ENCODE peak calls at places on chromosomes 5 and 9, in four cellular contexts. One of them, this sample, is unnamed.
A peak's percentile ranks its signal among the peaks of the same experiment; 100 is the strongest.

GRCh38 chr5:145941677-145942130 is 5.3 kb downstream of the SH3RF2 start:
- DNase-seq in EL: peak; percentile 72
- DNase-seq in mammary epithelial cell: peak; percentile 90
- DNase-seq in activated CD8-positive, alpha-beta memory T cell treated with anti-CD3 and anti-CD28 coated beads for 48 hours: no peak
- DNase-seq in this sample: peak; percentile 73

GRCh38 chr5:132760043-132760420 is 12.8 kb downstream of the CCNI2 start:
- DNase-seq in EL: no peak
- DNase-seq in mammary epithelial cell: no peak
- DNase-seq in activated CD8-positive, alpha-beta memory T cell treated with anti-CD3 and anti-CD28 coated beads for 48 hours: no peak
- DNase-seq in this sample: no peak

GRCh38 chr5:75051217-75051751 is 1.1 kb downstream of the GCNT4 start:
- DNase-seq in EL: no peak
- DNase-seq in activated CD8-positive, alpha-beta memory T cell treated with anti-CD3 and anti-CD28 coated beads for 48 hours: no peak
- DNase-seq in mammary epithelial cell: peak; percentile 18
- DNase-seq in this sample: no peak

GRCh38 chr5:77379558-77380061 is 112.5 kb downstream of the WDR41 start:
- DNase-seq in mammary epithelial cell: no peak
- DNase-seq in EL: no peak
- DNase-seq in activated CD8-positive, alpha-beta memory T cell treated with anti-CD3 and anti-CD28 coated beads for 48 hours: no peak
- DNase-seq in this sample: no peak

GRCh38 chr9:27368317-27368985 is 71.5 kb upstream of the EQTN start:
- DNase-seq in EL: no peak
- DNase-seq in activated CD8-positive, alpha-beta memory T cell treated with anti-CD3 and anti-CD28 coated beads for 48 hours: no peak
- DNase-seq in mammary epithelial cell: no peak
- DNase-seq in this sample: no peak

GRCh38 chr5:127399068-127399467 is 108.5 kb downstream of the MEGF10 start:
- DNase-seq in mammary epithelial cell: no peak
- DNase-seq in EL: no peak
- DNase-seq in activated CD8-positive, alpha-beta memory T cell treated with anti-CD3 and anti-CD28 coated beads for 48 hours: no peak
- DNase-seq in this sample: no peak

GRCh38 chr5:128227984-128228383 is 144.4 kb downstream of the SLC12A2 start:
- DNase-seq in mammary epithelial cell: peak; percentile 85
- DNase-seq in EL: peak; percentile 80
- DNase-seq in activated CD8-positive, alpha-beta memory T cell treated with anti-CD3 and anti-CD28 coated beads for 48 hours: no peak
- DNase-seq in this sample: peak; percentile 83

GRCh38 chr9:93316726-93317494 is 133.0 kb downstream of the WNK2 start:
- DNase-seq in mammary epithelial cell: no peak
- DNase-seq in activated CD8-positive, alpha-beta memory T cell treated with anti-CD3 and anti-CD28 coated beads for 48 hours: no peak
- DNase-seq in EL: no peak
- DNase-seq in this sample: no peak

GRCh38 chr5:65651144-65651543 is 26.3 kb downstream of the SHLD3 start:
- DNase-seq in activated CD8-positive, alpha-beta memory T cell treated with anti-CD3 and anti-CD28 coated beads for 48 hours: no peak
- DNase-seq in mammary epithelial cell: no peak
- DNase-seq in EL: no peak
- DNase-seq in this sample: no peak

GRCh38 chr9:69771775-69772418 is 12.1 kb upstream of the PTAR1 start:
- DNase-seq in activated CD8-positive, alpha-beta memory T cell treated with anti-CD3 and anti-CD28 coated beads for 48 hours: no peak
- DNase-seq in EL: peak; percentile 45
- DNase-seq in mammary epithelial cell: no peak
- DNase-seq in this sample: no peak

GRCh38 chr5:157471709-157472108 is 11.7 kb downstream of the NIPAL4 start:
- DNase-seq in activated CD8-positive, alpha-beta memory T cell treated with anti-CD3 and anti-CD28 coated beads for 48 hours: no peak
- DNase-seq in EL: peak; percentile 46
- DNase-seq in mammary epithelial cell: peak; percentile 25
- DNase-seq in this sample: no peak

GRCh38 chr5:133391349-133392136 is 220.8 kb downstream of the FSTL4 start:
- DNase-seq in mammary epithelial cell: no peak
- DNase-seq in EL: no peak
- DNase-seq in activated CD8-positive, alpha-beta memory T cell treated with anti-CD3 and anti-CD28 coated beads for 48 hours: no peak
- DNase-seq in this sample: no peak

GRCh38 chr5:171342362-171343111 is 33.5 kb downstream of the TLX3 start:
- DNase-seq in mammary epithelial cell: peak; percentile 37
- DNase-seq in activated CD8-positive, alpha-beta memory T cell treated with anti-CD3 and anti-CD28 coated beads for 48 hours: no peak
- DNase-seq in EL: peak; percentile 67
- DNase-seq in this sample: peak; percentile 28

GRCh38 chr9:68951879-68952659 is 61.8 kb downstream of the PRKACG start:
- DNase-seq in mammary epithelial cell: no peak
- DNase-seq in EL: no peak
- DNase-seq in activated CD8-positive, alpha-beta memory T cell treated with anti-CD3 and anti-CD28 coated beads for 48 hours: no peak
- DNase-seq in this sample: no peak

GRCh38 chr5:168288349-168289245 is 2.8 kb upstream of the WWC1 start:
- DNase-seq in mammary epithelial cell: peak; percentile 94
- DNase-seq in activated CD8-positive, alpha-beta memory T cell treated with anti-CD3 and anti-CD28 coated beads for 48 hours: no peak
- DNase-seq in EL: no peak
- DNase-seq in this sample: peak; percentile 97

GRCh38 chr5:132771559-132771998 is 5.5 kb downstream of the SEPTIN8 start:
- DNase-seq in EL: peak; percentile 89
- DNase-seq in mammary epithelial cell: no peak
- DNase-seq in activated CD8-positive, alpha-beta memory T cell treated with anti-CD3 and anti-CD28 coated beads for 48 hours: no peak
- DNase-seq in this sample: no peak

GRCh38 chr5:116492776-116493175 is 81.8 kb downstream of the SEMA6A start:
- DNase-seq in EL: no peak
- DNase-seq in mammary epithelial cell: peak; percentile 89
- DNase-seq in activated CD8-positive, alpha-beta memory T cell treated with anti-CD3 and anti-CD28 coated beads for 48 hours: no peak
- DNase-seq in this sample: no peak

GRCh38 chr5:134491841-134492442 is 33.5 kb upstream of the JADE2 start:
- DNase-seq in activated CD8-positive, alpha-beta memory T cell treated with anti-CD3 and anti-CD28 coated beads for 48 hours: no peak
- DNase-seq in mammary epithelial cell: no peak
- DNase-seq in EL: no peak
- DNase-seq in this sample: no peak

GRCh38 chr5:24401767-24402166 is 243.0 kb downstream of the CDH10 start:
- DNase-seq in EL: no peak
- DNase-seq in activated CD8-positive, alpha-beta memory T cell treated with anti-CD3 and anti-CD28 coated beads for 48 hours: no peak
- DNase-seq in mammary epithelial cell: peak; percentile 15
- DNase-seq in this sample: peak; percentile 65

GRCh38 chr5:103466494-103466893 is 96.1 kb downstream of the NUDT12 start:
- DNase-seq in EL: peak; percentile 70
- DNase-seq in mammary epithelial cell: peak; percentile 21
- DNase-seq in activated CD8-positive, alpha-beta memory T cell treated with anti-CD3 and anti-CD28 coated beads for 48 hours: no peak
- DNase-seq in this sample: peak; percentile 12

GRCh38 chr5:113296681-113297080 is 138.1 kb downstream of the TSSK1B start:
- DNase-seq in EL: no peak
- DNase-seq in mammary epithelial cell: no peak
- DNase-seq in activated CD8-positive, alpha-beta memory T cell treated with anti-CD3 and anti-CD28 coated beads for 48 hours: no peak
- DNase-seq in this sample: peak; percentile 40

GRCh38 chr5:147453901-147454814 is 55.7 kb downstream of the DPYSL3 start:
- DNase-seq in activated CD8-positive, alpha-beta memory T cell treated with anti-CD3 and anti-CD28 coated beads for 48 hours: peak; percentile 43
- DNase-seq in mammary epithelial cell: peak; percentile 75
- DNase-seq in EL: peak; percentile 88
- DNase-seq in this sample: peak; percentile 48

GRCh38 chr5:10825897-10826644 is 65.0 kb upstream of the DAP start:
- DNase-seq in EL: no peak
- DNase-seq in activated CD8-positive, alpha-beta memory T cell treated with anti-CD3 and anti-CD28 coated beads for 48 hours: no peak
- DNase-seq in mammary epithelial cell: no peak
- DNase-seq in this sample: no peak